ENCODE peak calls at places on chromosomes 6 and 20, in ten cellular contexts. One of them, this sample, is unnamed.

GRCh38 chr6:40098774-40099173 is 164.5 kb upstream of the MOCS1 start:
- DNase-seq in GM23248: no peak
- DNase-seq in osteoblast: no peak
- DNase-seq in K562: no peak
- DNase-seq in fibroblast of lung: no peak
- DNase-seq in HCT116: no peak
- DNase-seq in GM12878: no peak
- DNase-seq in PC-9: no peak
- DNase-seq in mammary epithelial cell: no peak
- DNase-seq in PC-3: no peak
- DNase-seq in this sample: no peak

GRCh38 chr20:10573273-10573950 is 100.4 kb downstream of the JAG1 start:
- DNase-seq in GM23248: peak; percentile 15
- DNase-seq in osteoblast: no peak
- DNase-seq in K562: no peak
- DNase-seq in fibroblast of lung: peak; percentile 84
- DNase-seq in HCT116: no peak
- DNase-seq in GM12878: no peak
- DNase-seq in PC-9: no peak
- DNase-seq in mammary epithelial cell: no peak
- DNase-seq in PC-3: peak; percentile 82
- DNase-seq in this sample: peak; percentile 80

GRCh38 chr20:57062696-57063270 is 203.7 kb downstream of the BMP7 start:
- DNase-seq in GM23248: no peak
- DNase-seq in osteoblast: no peak
- DNase-seq in K562: no peak
- DNase-seq in fibroblast of lung: no peak
- DNase-seq in HCT116: no peak
- DNase-seq in GM12878: no peak
- DNase-seq in PC-9: no peak
- DNase-seq in mammary epithelial cell: no peak
- DNase-seq in PC-3: no peak
- DNase-seq in this sample: no peak

GRCh38 chr6:52566201-52566600 is 10.7 kb downstream of the TRAM2 start:
- DNase-seq in GM23248: no peak
- DNase-seq in osteoblast: no peak
- DNase-seq in K562: no peak
- DNase-seq in fibroblast of lung: no peak
- DNase-seq in HCT116: no peak
- DNase-seq in GM12878: peak; percentile 28
- DNase-seq in PC-9: no peak
- DNase-seq in mammary epithelial cell: no peak
- DNase-seq in PC-3: no peak
- DNase-seq in this sample: no peak

GRCh38 chr6:166304106-166304505 is 4.1 kb downstream of the PRR18 start:
- DNase-seq in GM23248: no peak
- DNase-seq in osteoblast: no peak
- DNase-seq in K562: no peak
- DNase-seq in fibroblast of lung: no peak
- DNase-seq in HCT116: no peak
- DNase-seq in GM12878: no peak
- DNase-seq in PC-9: no peak
- DNase-seq in mammary epithelial cell: no peak
- DNase-seq in PC-3: no peak
- DNase-seq in this sample: no peak

GRCh38 chr6:112846711-112847110 is 499.6 kb downstream of the RFPL4B start:
- DNase-seq in GM23248: no peak
- DNase-seq in osteoblast: no peak
- DNase-seq in K562: no peak
- DNase-seq in fibroblast of lung: no peak
- DNase-seq in HCT116: no peak
- DNase-seq in GM12878: no peak
- DNase-seq in PC-9: no peak
- DNase-seq in mammary epithelial cell: no peak
- DNase-seq in PC-3: no peak
- DNase-seq in this sample: no peak

GRCh38 chr6:11366183-11366933 is 133.9 kb upstream of the NEDD9 start:
- DNase-seq in GM23248: no peak
- DNase-seq in osteoblast: no peak
- DNase-seq in K562: no peak
- DNase-seq in fibroblast of lung: no peak
- DNase-seq in HCT116: no peak
- DNase-seq in GM12878: peak; percentile 89
- DNase-seq in PC-9: no peak
- DNase-seq in mammary epithelial cell: no peak
- DNase-seq in PC-3: no peak
- DNase-seq in this sample: no peak

GRCh38 chr6:147251072-147251471 is 46.9 kb downstream of the STXBP5 start:
- DNase-seq in GM23248: no peak
- DNase-seq in osteoblast: no peak
- DNase-seq in K562: no peak
- DNase-seq in fibroblast of lung: no peak
- DNase-seq in HCT116: no peak
- DNase-seq in GM12878: no peak
- DNase-seq in PC-9: no peak
- DNase-seq in mammary epithelial cell: no peak
- DNase-seq in PC-3: no peak
- DNase-seq in this sample: no peak

GRCh38 chr6:149277621-149278020 is 39.9 kb upstream of the TAB2 start:
- DNase-seq in GM23248: no peak
- DNase-seq in osteoblast: no peak
- DNase-seq in K562: no peak
- DNase-seq in fibroblast of lung: no peak
- DNase-seq in HCT116: no peak
- DNase-seq in GM12878: no peak
- DNase-seq in PC-9: no peak
- DNase-seq in mammary epithelial cell: no peak
- DNase-seq in PC-3: no peak
- DNase-seq in this sample: no peak

GRCh38 chr6:116531675-116532570 is 13.6 kb downstream of the TRAPPC3L start:
- DNase-seq in GM23248: peak; percentile 81
- DNase-seq in osteoblast: peak; percentile 88
- DNase-seq in K562: peak; percentile 68
- DNase-seq in fibroblast of lung: peak; percentile 62
- DNase-seq in HCT116: peak; percentile 60
- DNase-seq in GM12878: no peak
- DNase-seq in PC-9: peak; percentile 54
- DNase-seq in mammary epithelial cell: peak; percentile 42
- DNase-seq in PC-3: peak; percentile 67
- DNase-seq in this sample: peak; percentile 41

GRCh38 chr6:165804331-165805066 is 141.5 kb upstream of the PDE10A start:
- DNase-seq in GM23248: peak; percentile 11
- DNase-seq in osteoblast: peak; percentile 92
- DNase-seq in K562: no peak
- DNase-seq in fibroblast of lung: peak; percentile 6
- DNase-seq in HCT116: no peak
- DNase-seq in GM12878: no peak
- DNase-seq in PC-9: no peak
- DNase-seq in mammary epithelial cell: no peak
- DNase-seq in PC-3: no peak
- DNase-seq in this sample: peak; percentile 8

GRCh38 chr6:34723203-34723602 is 26.6 kb upstream of the ILRUN start:
- DNase-seq in GM23248: peak; percentile 49
- DNase-seq in osteoblast: no peak
- DNase-seq in K562: no peak
- DNase-seq in fibroblast of lung: peak; percentile 19
- DNase-seq in HCT116: no peak
- DNase-seq in GM12878: no peak
- DNase-seq in PC-9: no peak
- DNase-seq in mammary epithelial cell: no peak
- DNase-seq in PC-3: no peak
- DNase-seq in this sample: no peak

GRCh38 chr6:36730424-36731380 is 33.1 kb downstream of the RAB44 start:
- DNase-seq in GM23248: no peak
- DNase-seq in osteoblast: peak; percentile 52
- DNase-seq in K562: no peak
- DNase-seq in fibroblast of lung: no peak
- DNase-seq in HCT116: no peak
- DNase-seq in GM12878: no peak
- DNase-seq in PC-9: no peak
- DNase-seq in mammary epithelial cell: no peak
- DNase-seq in PC-3: no peak
- DNase-seq in this sample: no peak
- H3K27ac ChIP-seq in GM23248: no peak overlapping the region
- H3K27ac ChIP-seq in osteoblast: no peak overlapping the region
- H3K27ac ChIP-seq in K562: no peak overlapping the region
- H3K27ac ChIP-seq in fibroblast of lung: no peak overlapping the region
- H3K27ac ChIP-seq in HCT116: no peak overlapping the region
- H3K27ac ChIP-seq in GM12878: no peak overlapping the region
- H3K27ac ChIP-seq in PC-9: no peak overlapping the region
- H3K27ac ChIP-seq in mammary epithelial cell: no peak overlapping the region
- H3K27ac ChIP-seq in PC-3: no peak overlapping the region
- H3K27ac ChIP-seq in this sample: no peak overlapping the region

GRCh38 chr6:15254074-15254975 is 8.5 kb downstream of the JARID2 start:
- DNase-seq in GM23248: peak; percentile 50
- DNase-seq in osteoblast: no peak
- DNase-seq in K562: no peak
- DNase-seq in fibroblast of lung: no peak
- DNase-seq in HCT116: no peak
- DNase-seq in GM12878: peak; percentile 82
- DNase-seq in PC-9: no peak
- DNase-seq in mammary epithelial cell: no peak
- DNase-seq in PC-3: peak; percentile 61
- DNase-seq in this sample: no peak

GRCh38 chr6:15250440-15251168 is 4.7 kb downstream of the JARID2 start:
- DNase-seq in GM23248: no peak
- DNase-seq in osteoblast: no peak
- DNase-seq in K562: no peak
- DNase-seq in fibroblast of lung: no peak
- DNase-seq in HCT116: no peak
- DNase-seq in GM12878: no peak
- DNase-seq in PC-9: no peak
- DNase-seq in mammary epithelial cell: no peak
- DNase-seq in PC-3: no peak
- DNase-seq in this sample: no peak

GRCh38 chr6:15249371-15250019 is 3.6 kb downstream of the JARID2 start:
- DNase-seq in GM23248: peak; percentile 44
- DNase-seq in osteoblast: peak; percentile 62
- DNase-seq in K562: no peak
- DNase-seq in fibroblast of lung: no peak
- DNase-seq in HCT116: no peak
- DNase-seq in GM12878: no peak
- DNase-seq in PC-9: no peak
- DNase-seq in mammary epithelial cell: no peak
- DNase-seq in PC-3: no peak
- DNase-seq in this sample: no peak

GRCh38 chr6:15253107-15254073 is 7.5 kb downstream of the JARID2 start:
- DNase-seq in GM23248: no peak
- DNase-seq in osteoblast: no peak
- DNase-seq in K562: no peak
- DNase-seq in fibroblast of lung: no peak
- DNase-seq in HCT116: no peak
- DNase-seq in GM12878: no peak
- DNase-seq in PC-9: no peak
- DNase-seq in mammary epithelial cell: no peak
- DNase-seq in PC-3: no peak
- DNase-seq in this sample: no peak

GRCh38 chr6:15252205-15252604 is 6.3 kb downstream of the JARID2 start:
- DNase-seq in GM23248: no peak
- DNase-seq in osteoblast: no peak
- DNase-seq in K562: no peak
- DNase-seq in fibroblast of lung: no peak
- DNase-seq in HCT116: no peak
- DNase-seq in GM12878: no peak
- DNase-seq in PC-9: no peak
- DNase-seq in mammary epithelial cell: no peak
- DNase-seq in PC-3: no peak
- DNase-seq in this sample: no peak
- H2AFZ ChIP-seq in GM23248: no peak overlapping the region
- H2AFZ ChIP-seq in osteoblast: no peak overlapping the region
- H2AFZ ChIP-seq in K562: no peak overlapping the region
- H2AFZ ChIP-seq in fibroblast of lung: no peak overlapping the region
- H2AFZ ChIP-seq in HCT116: no peak overlapping the region
- H2AFZ ChIP-seq in GM12878: no peak overlapping the region
- H2AFZ ChIP-seq in PC-9: no peak overlapping the region
- H2AFZ ChIP-seq in mammary epithelial cell: no peak overlapping the region
- H2AFZ ChIP-seq in PC-3: no peak overlapping the region
- H2AFZ ChIP-seq in this sample: no peak overlapping the region

DNA sequence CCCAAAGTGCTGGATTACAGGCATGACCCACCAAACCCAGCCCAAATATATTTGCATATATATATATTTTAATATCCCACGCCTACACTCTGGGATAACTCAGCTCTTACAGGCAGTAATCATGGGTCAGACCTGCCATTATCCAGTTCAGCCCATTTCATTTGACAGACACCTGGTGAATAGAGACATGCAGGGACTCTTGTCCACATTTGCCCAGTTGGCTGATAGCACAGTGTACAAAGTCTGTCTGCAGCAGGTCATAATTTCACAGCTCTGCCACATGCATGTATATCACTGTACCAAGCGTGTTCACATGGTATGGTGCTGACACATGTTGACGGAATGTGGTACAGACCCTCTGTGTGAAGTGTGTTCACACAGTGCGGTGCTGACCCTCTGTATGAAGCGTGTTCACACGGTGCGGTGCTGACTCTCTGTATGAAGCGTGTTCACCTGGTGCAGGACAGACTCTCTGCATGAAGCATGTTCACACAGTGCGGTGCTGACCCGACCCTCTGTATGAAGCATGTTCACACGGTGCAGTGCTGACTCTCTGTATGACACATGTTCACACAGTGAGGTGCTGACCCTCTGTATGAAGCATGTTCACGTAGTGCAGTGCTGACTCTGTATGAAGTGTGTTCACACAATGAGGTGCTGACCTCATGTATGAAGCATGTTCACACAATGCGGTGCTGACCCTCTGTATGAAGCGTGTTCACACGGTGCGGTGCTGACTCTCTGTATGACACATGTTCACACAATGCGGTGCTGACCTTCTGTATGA is 10.3 kb upstream of the SERPINB1 start:
- DNase-seq in GM23248: no peak
- DNase-seq in osteoblast: no peak
- DNase-seq in K562: no peak
- DNase-seq in fibroblast of lung: no peak
- DNase-seq in HCT116: no peak
- DNase-seq in GM12878: no peak
- DNase-seq in PC-9: no peak
- DNase-seq in mammary epithelial cell: no peak
- DNase-seq in PC-3: no peak
- DNase-seq in this sample: no peak
- H3K27ac ChIP-seq in GM23248: no peak overlapping the region
- H3K27ac ChIP-seq in osteoblast: no peak overlapping the region
- H3K27ac ChIP-seq in K562: no peak overlapping the region
- H3K27ac ChIP-seq in fibroblast of lung: no peak overlapping the region
- H3K27ac ChIP-seq in HCT116: no peak overlapping the region
- H3K27ac ChIP-seq in GM12878: no peak overlapping the region
- H3K27ac ChIP-seq in PC-9: peak overlapping the region; percentile 9
- H3K27ac ChIP-seq in mammary epithelial cell: no peak overlapping the region
- H3K27ac ChIP-seq in PC-3: peak overlapping the region; percentile 99
- H3K27ac ChIP-seq in this sample: no peak overlapping the region

DNA sequence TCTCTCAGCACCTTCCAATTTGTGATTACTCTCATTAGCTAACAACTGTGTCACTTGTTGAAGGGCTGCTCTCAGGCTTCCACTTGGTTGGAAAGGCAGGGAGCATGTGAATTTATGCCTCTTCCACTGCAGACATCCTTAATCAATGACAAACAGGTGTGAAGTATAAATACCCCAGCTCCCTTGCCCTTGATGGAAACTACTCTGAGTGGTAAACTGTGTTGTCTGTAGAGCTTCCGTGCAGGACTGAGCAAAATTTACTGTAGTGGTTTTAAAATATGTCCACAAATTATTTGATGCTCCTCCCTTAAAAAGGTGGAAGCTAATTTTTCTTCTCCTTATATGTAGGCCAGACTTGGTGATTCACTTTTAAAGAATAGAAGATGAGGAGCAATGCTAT is 253.0 kb upstream of the TBX18 start:
- DNase-seq in GM23248: no peak
- DNase-seq in osteoblast: no peak
- DNase-seq in K562: no peak
- DNase-seq in fibroblast of lung: no peak
- DNase-seq in HCT116: no peak
- DNase-seq in GM12878: no peak
- DNase-seq in PC-9: no peak
- DNase-seq in mammary epithelial cell: no peak
- DNase-seq in PC-3: no peak
- DNase-seq in this sample: no peak
- H2AFZ ChIP-seq in GM23248: no peak overlapping the region
- H2AFZ ChIP-seq in osteoblast: no peak overlapping the region
- H2AFZ ChIP-seq in K562: no peak overlapping the region
- H2AFZ ChIP-seq in fibroblast of lung: no peak overlapping the region
- H2AFZ ChIP-seq in HCT116: no peak overlapping the region
- H2AFZ ChIP-seq in GM12878: no peak overlapping the region
- H2AFZ ChIP-seq in PC-9: no peak overlapping the region
- H2AFZ ChIP-seq in mammary epithelial cell: no peak overlapping the region
- H2AFZ ChIP-seq in PC-3: no peak overlapping the region
- H2AFZ ChIP-seq in this sample: no peak overlapping the region